ENCODE peak calls at places on chromosomes 11 and 22, in nine cellular contexts. Q, V, M, U, P, R, B, T and A are unnamed samples.

GRCh38 chr11:129610125-129610524 is 205.5 kb upstream of the TMEM45B start:
- DNase-seq in V (no peak), Q (no peak), B (no peak), U (no peak), M (no peak), R (no peak), T (no peak), P (no peak), A (no peak)

GRCh38 chr22:50090141-50090714 is 422 bp downstream of the MOV10L1 start:
- DNase-seq in B (no peak), T (no peak), P (no peak), V (no peak), U (no peak), R (no peak), Q (no peak), M (no peak), A (no peak)

GRCh38 chr11:8593935-8594909 is at the start of gene STK33:
- DNase-seq in R (no peak), V (no peak), B (peak), M (no peak), P (no peak), U (peak), Q (peak), T (no peak), A (no peak)

GRCh38 chr11:2139118-2139490 is at the start of gene IGF2:
- DNase-seq in P (no peak), R (no peak), Q (no peak), T (no peak), M (no peak), U (no peak), B (no peak), V (no peak), A (no peak)

GRCh38 chr11:2516276-2517015 is 71.6 kb downstream of the KCNQ1 start:
- DNase-seq in V (no peak), U (no peak), P (no peak), B (peak), T (no peak), M (peak), Q (peak), R (peak), A (no peak)

GRCh38 chr11:32288276-32288675 is 147.1 kb downstream of the WT1 start:
- DNase-seq in R (no peak), U (no peak), T (no peak), P (no peak), B (no peak), M (no peak), V (no peak), Q (no peak), A (no peak)

GRCh38 chr11:95715777-95716241 is 73.8 kb downstream of the FAM76B start:
- DNase-seq in T (peak), P (peak), Q (no peak), R (peak), U (peak), M (no peak), B (no peak), V (no peak), A (no peak)

GRCh38 chr11:104534268-104534667 is 364.0 kb downstream of the CASP12 start:
- DNase-seq in P (peak), T (peak), U (no peak), M (no peak), V (no peak), B (no peak), R (peak), Q (no peak), A (no peak)

GRCh38 chr11:128198206-128198605 is 389.2 kb downstream of the ETS1 start:
- DNase-seq in T (no peak), V (no peak), B (no peak), P (peak), Q (no peak), U (no peak), M (no peak), R (no peak), A (no peak)

GRCh38 chr11:112255075-112255739 is 5.5 kb downstream of the PLET1 start:
- DNase-seq in T (peak), V (no peak), M (no peak), B (no peak), P (peak), Q (no peak), U (no peak), R (peak), A (no peak)

GRCh38 chr22:22181515-22181959 is 63.0 kb upstream of the VPREB1 start:
- DNase-seq in U (no peak), Q (no peak), R (no peak), B (no peak), T (no peak), V (no peak), P (no peak), M (no peak), A (no peak)

GRCh38 chr11:105109855-105110750 is 29.5 kb downstream of the CARD18 start:
- DNase-seq in M (no peak), T (no peak), V (peak), B (no peak), Q (peak), P (peak), R (no peak), U (no peak), A (no peak)

GRCh38 chr11:59706518-59707285 is 6.9 kb downstream of the OR10V1 start:
- DNase-seq in V (peak), B (peak), T (peak), R (no peak), P (peak), M (no peak), U (no peak), Q (peak), A (no peak)

GRCh38 chr11:120904116-120904515 is 119.8 kb upstream of the TBCEL start:
- DNase-seq in U (no peak), B (no peak), T (no peak), V (no peak), R (no peak), M (no peak), P (no peak), Q (no peak), A (no peak)

GRCh38 chr22:30078320-30079311 is 1.6 kb upstream of the HORMAD2 start:
- DNase-seq in M (no peak), B (no peak), T (no peak), V (no peak), P (no peak), R (peak), Q (no peak), U (peak), A (no peak)

GRCh38 chr11:123137496-123138270 is 57.4 kb downstream of the CLMP start:
- DNase-seq in U (no peak), T (peak), P (peak), M (peak), R (peak), Q (peak), V (peak), B (peak), A (no peak)

GRCh38 chr22:24951942-24952836 is at the start of gene KIAA1671:
- DNase-seq in R (peak), P (peak), M (peak), T (peak), V (no peak), Q (peak), U (peak), B (peak), A (peak)

GRCh38 chr11:61895718-61896059 is 4.3 kb upstream of the FADS3 start:
- DNase-seq in M (no peak), V (no peak), B (no peak), P (no peak), R (no peak), T (no peak), U (no peak), Q (no peak), A (no peak)

GRCh38 chr22:38724926-38725571 is 19.3 kb downstream of the GTPBP1 start:
- DNase-seq in B (no peak), M (no peak), T (peak), P (peak), U (no peak), V (no peak), Q (no peak), R (peak), A (no peak)

GRCh38 chr11:1041936-1042608 is 5.6 kb upstream of the MUC6 start:
- DNase-seq in V (no peak), B (peak), T (no peak), R (no peak), M (no peak), U (no peak), Q (peak), P (no peak), A (no peak)

GRCh38 chr11:128399186-128399585 is 188.2 kb downstream of the ETS1 start:
- DNase-seq in Q (no peak), M (no peak), R (peak), U (peak), P (peak), V (peak), B (no peak), T (peak), A (no peak)

GRCh38 chr22:46537946-46538815 is 761 bp upstream of the CELSR1 start:
- DNase-seq in M (no peak), Q (no peak), T (peak), V (no peak), P (peak), U (no peak), B (no peak), R (peak), A (no peak)

GRCh38 chr22:36772451-36772850 is 3.5 kb downstream of the IFT27 start:
- DNase-seq in T (no peak), R (no peak), V (no peak), U (no peak), M (peak), P (no peak), B (no peak), Q (no peak), A (no peak)

GRCh38 chr22:36771376-36772063 is 4.4 kb downstream of the IFT27 start:
- DNase-seq in M (peak), T (no peak), U (no peak), R (no peak), Q (no peak), V (no peak), P (no peak), B (no peak), A (no peak)

GRCh38 chr22:36775966-36776669 is at the start of gene IFT27:
- DNase-seq in V (peak), T (peak), M (peak), U (peak), R (peak), P (peak), Q (peak), B (peak), A (peak)

GRCh38 chr22:36775589-36775965 is 342 bp downstream of the IFT27 start:
- DNase-seq in T (no peak), P (no peak), V (no peak), M (peak), Q (peak), U (no peak), R (no peak), B (peak), A (no peak)

DNA sequence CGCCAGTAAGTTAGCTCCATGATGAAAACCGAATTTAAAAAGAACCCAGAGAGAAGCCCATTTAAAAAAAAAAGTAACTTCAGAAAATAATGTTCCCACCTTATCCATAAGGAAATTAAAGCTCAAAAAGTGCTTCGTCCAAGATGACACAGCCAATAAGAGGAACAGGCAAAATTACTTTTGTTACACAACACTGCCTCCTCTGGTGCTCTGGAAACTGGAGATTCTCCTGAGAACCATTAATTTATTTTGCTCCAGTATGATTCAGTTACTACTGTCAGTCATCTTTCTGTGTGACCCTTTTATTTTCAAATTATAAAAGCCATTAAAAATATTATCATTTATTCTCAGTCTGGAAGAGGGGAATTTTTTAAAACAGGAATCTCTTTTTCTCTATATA is 2.0 kb downstream of the IFT27 start:
- DNase-seq in Q (no peak), P (peak), M (no peak), V (no peak), B (no peak), U (no peak), R (peak), T (peak), A (no peak)
- TF ChIP-seq CTCF in Q (no peak), P (peak), M (no peak), V (peak), B (peak), U (peak), R (peak), T (peak), A (peak)

GRCh38 chr11:69718147-69718546 is 14.3 kb upstream of the FGF19 start:
- DNase-seq in R (peak), M (no peak), T (peak), B (no peak), P (peak), Q (no peak), V (no peak), U (peak), A (no peak)
- TF ChIP-seq CTCF in R (peak), M (no peak), T (peak), B (no peak), P (peak), Q (no peak), V (peak), U (peak), A (peak)

GRCh38 chr11:125871391-125872137 is 15.9 kb upstream of the HYLS1 start:
- DNase-seq in B (peak), M (no peak), P (peak), R (peak), T (peak), U (no peak), V (no peak), Q (no peak), A (no peak)
- TF ChIP-seq CTCF in B (peak), M (no peak), P (peak), R (peak), T (peak), U (peak), V (peak), Q (no peak), A (peak)

DNA sequence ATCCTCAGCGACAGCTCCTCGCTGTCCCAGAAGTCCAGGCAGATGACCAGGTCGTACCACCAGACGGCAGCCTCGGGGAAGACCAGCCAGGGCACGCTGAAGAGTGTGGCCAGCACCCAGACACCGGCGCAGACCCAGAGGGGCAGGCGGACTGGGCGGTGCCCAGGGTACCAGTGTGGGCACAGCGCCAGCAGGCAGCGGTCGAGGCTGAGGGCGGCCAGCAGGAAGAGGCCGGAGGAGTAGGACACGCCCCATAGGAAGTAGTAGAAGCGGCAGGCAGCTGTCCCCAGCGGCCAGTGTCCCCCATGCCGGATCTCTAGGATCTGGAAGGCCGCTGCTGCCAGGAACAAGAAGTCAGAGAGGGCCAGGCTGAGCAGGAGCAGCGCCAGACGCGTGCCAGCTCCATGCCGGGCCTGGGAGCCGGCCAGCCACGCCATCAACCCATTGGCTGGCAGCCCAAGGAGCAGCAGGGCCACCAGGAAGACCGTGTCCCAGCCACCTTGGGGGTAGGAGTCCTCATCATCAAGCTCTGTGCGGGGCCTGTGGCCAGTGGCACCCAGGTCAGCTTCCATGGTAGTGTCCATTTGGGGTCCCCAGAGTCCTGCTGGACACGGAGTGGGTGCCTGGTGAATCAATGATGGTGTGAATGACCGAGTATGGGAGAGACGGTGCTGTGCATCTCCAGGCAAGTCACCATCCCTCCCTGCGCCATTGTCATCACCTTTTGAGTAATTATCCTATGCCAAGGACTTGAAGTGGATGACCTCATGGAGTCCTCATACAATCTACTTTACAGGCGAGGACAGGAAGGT is at the start of gene GPR152:
- DNase-seq in T (no peak), B (peak), Q (no peak), U (no peak), P (no peak), V (no peak), M (no peak), R (no peak), A (no peak)
- TF ChIP-seq CTCF in T (no peak), B (no peak), Q (no peak), U (no peak), P (no peak), V (no peak), M (no peak), R (no peak), A (no peak)

DNA sequence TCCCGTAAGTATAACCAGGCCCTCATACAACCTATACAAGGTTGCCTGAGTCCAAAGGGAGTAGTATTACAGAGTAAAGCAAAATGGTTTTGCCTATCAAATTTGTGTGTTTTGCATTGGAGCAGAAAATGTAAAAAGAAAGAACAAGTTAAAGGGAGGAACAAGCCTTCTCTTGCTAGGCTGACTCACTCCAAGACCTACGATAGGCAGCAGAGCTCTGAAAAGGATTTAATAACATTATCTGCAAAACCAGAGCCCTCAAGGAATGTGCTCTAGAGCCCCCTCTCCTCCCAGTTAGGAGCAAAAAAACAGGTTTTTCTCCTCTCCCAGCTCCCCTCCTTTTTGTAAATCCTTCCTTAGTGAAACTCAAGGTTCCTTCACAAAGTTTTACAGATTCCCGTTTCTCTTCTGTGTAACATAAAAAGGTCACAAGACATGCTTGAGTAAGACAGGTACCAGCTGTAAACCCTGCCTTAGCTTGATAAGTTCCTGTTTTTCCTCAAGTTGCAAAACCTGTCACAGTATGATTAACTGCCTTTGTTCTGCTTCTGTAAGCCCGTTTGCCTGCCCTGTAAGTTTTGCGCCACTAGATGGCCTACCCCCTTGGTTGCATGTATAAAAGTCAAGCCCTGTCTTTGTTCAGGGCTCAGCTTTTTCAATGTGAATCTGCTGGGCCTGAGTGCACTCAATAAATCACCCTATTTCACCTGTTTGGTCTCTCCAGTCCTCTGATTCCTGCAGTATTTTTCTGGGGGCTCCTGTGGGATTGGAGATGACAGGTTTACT is 498.2 kb downstream of the KCNA4 start:
- DNase-seq in M (no peak), T (no peak), B (no peak), R (peak), P (peak), Q (no peak), U (no peak), V (no peak), A (no peak)
- TF ChIP-seq CTCF in M (no peak), T (peak), B (no peak), R (peak), P (peak), Q (no peak), U (peak), V (no peak), A (peak)

GRCh38 chr11:77101043-77101537 is 1.6 kb upstream of the OMP start:
- DNase-seq in V (no peak), Q (no peak), P (peak), T (no peak), B (no peak), R (peak), M (no peak), U (no peak), A (no peak)
- TF ChIP-seq CTCF in V (peak), Q (peak), P (peak), T (peak), B (no peak), R (peak), M (no peak), U (peak), A (peak)

GRCh38 chr22:45101828-45102227 is 61.9 kb upstream of the NUP50 start:
- DNase-seq in T (peak), P (peak), Q (peak), U (peak), M (peak), V (peak), R (peak), B (peak), A (no peak)
- TF ChIP-seq CTCF in T (peak), P (peak), Q (peak), U (peak), M (no peak), V (peak), R (peak), B (peak), A (peak)